ENCODE peak calls at places on chromosomes 3 and 15, in seven cellular contexts. One of them, this sample, is unnamed.

GRCh38 chr3:146241523-146242240 is 9.2 kb downstream of the PLSCR4 start:
- DNase-seq in BE2C: no peak
- DNase-seq in fibroblast of lung: peak; percentile 84
- DNase-seq in breast epithelium: no peak
- DNase-seq in stimulated activated naive CD8-positive, alpha-beta T cell treated with anti-CD3 and anti-CD28 coated beads, Interleukin-15, Interleukin-2, amounts not matched to agents 100 U/mL and 50 U/mL, for 24 hours: no peak
- DNase-seq in GM12865: no peak
- DNase-seq in B cell: no peak
- DNase-seq in this sample: no peak

GRCh38 chr3:23712656-23713559 is 92.8 kb upstream of the UBE2E1 start:
- DNase-seq in GM12865: no peak
- DNase-seq in B cell: no peak
- DNase-seq in stimulated activated naive CD8-positive, alpha-beta T cell treated with anti-CD3 and anti-CD28 coated beads, Interleukin-15, Interleukin-2, amounts not matched to agents 100 U/mL and 50 U/mL, for 24 hours: no peak
- DNase-seq in breast epithelium: no peak
- DNase-seq in BE2C: peak; percentile 39
- DNase-seq in fibroblast of lung: peak; percentile 92
- DNase-seq in this sample: peak; percentile 68

GRCh38 chr3:64936570-64936969 is 248.8 kb upstream of the ADAMTS9 start:
- DNase-seq in BE2C: no peak
- DNase-seq in stimulated activated naive CD8-positive, alpha-beta T cell treated with anti-CD3 and anti-CD28 coated beads, Interleukin-15, Interleukin-2, amounts not matched to agents 100 U/mL and 50 U/mL, for 24 hours: no peak
- DNase-seq in breast epithelium: no peak
- DNase-seq in fibroblast of lung: peak; percentile 20
- DNase-seq in GM12865: no peak
- DNase-seq in B cell: no peak
- DNase-seq in this sample: no peak

GRCh38 chr15:96115642-96116041 is 214.9 kb upstream of the NR2F2 start:
- DNase-seq in fibroblast of lung: peak; percentile 29
- DNase-seq in breast epithelium: no peak
- DNase-seq in B cell: no peak
- DNase-seq in GM12865: peak; percentile 51
- DNase-seq in stimulated activated naive CD8-positive, alpha-beta T cell treated with anti-CD3 and anti-CD28 coated beads, Interleukin-15, Interleukin-2, amounts not matched to agents 100 U/mL and 50 U/mL, for 24 hours: no peak
- DNase-seq in BE2C: no peak
- DNase-seq in this sample: no peak

GRCh38 chr15:25268166-25268565 is 170.7 kb downstream of the UBE3A start:
- DNase-seq in stimulated activated naive CD8-positive, alpha-beta T cell treated with anti-CD3 and anti-CD28 coated beads, Interleukin-15, Interleukin-2, amounts not matched to agents 100 U/mL and 50 U/mL, for 24 hours: no peak
- DNase-seq in breast epithelium: no peak
- DNase-seq in BE2C: no peak
- DNase-seq in B cell: no peak
- DNase-seq in GM12865: no peak
- DNase-seq in fibroblast of lung: no peak
- DNase-seq in this sample: no peak

GRCh38 chr3:155517907-155518306 is 224.4 kb upstream of the STRIT1 start:
- DNase-seq in B cell: no peak
- DNase-seq in BE2C: no peak
- DNase-seq in GM12865: no peak
- DNase-seq in breast epithelium: no peak
- DNase-seq in stimulated activated naive CD8-positive, alpha-beta T cell treated with anti-CD3 and anti-CD28 coated beads, Interleukin-15, Interleukin-2, amounts not matched to agents 100 U/mL and 50 U/mL, for 24 hours: no peak
- DNase-seq in fibroblast of lung: no peak
- DNase-seq in this sample: no peak

GRCh38 chr15:50137893-50138292 is 18.9 kb upstream of the ATP8B4 start:
- DNase-seq in breast epithelium: no peak
- DNase-seq in BE2C: no peak
- DNase-seq in GM12865: no peak
- DNase-seq in stimulated activated naive CD8-positive, alpha-beta T cell treated with anti-CD3 and anti-CD28 coated beads, Interleukin-15, Interleukin-2, amounts not matched to agents 100 U/mL and 50 U/mL, for 24 hours: no peak
- DNase-seq in B cell: no peak
- DNase-seq in fibroblast of lung: no peak
- DNase-seq in this sample: no peak

GRCh38 chr3:140927711-140928110 is 13.9 kb upstream of the SLC25A36 start:
- DNase-seq in B cell: no peak
- DNase-seq in breast epithelium: no peak
- DNase-seq in stimulated activated naive CD8-positive, alpha-beta T cell treated with anti-CD3 and anti-CD28 coated beads, Interleukin-15, Interleukin-2, amounts not matched to agents 100 U/mL and 50 U/mL, for 24 hours: no peak
- DNase-seq in fibroblast of lung: no peak
- DNase-seq in BE2C: no peak
- DNase-seq in GM12865: no peak
- DNase-seq in this sample: no peak

GRCh38 chr15:43118276-43118675 is 12.4 kb upstream of the UBR1 start:
- DNase-seq in GM12865: peak; percentile 10
- DNase-seq in BE2C: no peak
- DNase-seq in stimulated activated naive CD8-positive, alpha-beta T cell treated with anti-CD3 and anti-CD28 coated beads, Interleukin-15, Interleukin-2, amounts not matched to agents 100 U/mL and 50 U/mL, for 24 hours: no peak
- DNase-seq in breast epithelium: no peak
- DNase-seq in fibroblast of lung: no peak
- DNase-seq in B cell: peak; percentile 72
- DNase-seq in this sample: no peak

GRCh38 chr15:29669823-29670222 is 152.4 kb downstream of the TJP1 start:
- DNase-seq in BE2C: no peak
- DNase-seq in fibroblast of lung: no peak
- DNase-seq in GM12865: peak; percentile 8
- DNase-seq in breast epithelium: no peak
- DNase-seq in stimulated activated naive CD8-positive, alpha-beta T cell treated with anti-CD3 and anti-CD28 coated beads, Interleukin-15, Interleukin-2, amounts not matched to agents 100 U/mL and 50 U/mL, for 24 hours: no peak
- DNase-seq in B cell: no peak
- DNase-seq in this sample: no peak